ENCODE peak calls at places on chromosomes 11 and 22, in nine cellular contexts. C is adrenal gland, F is OCI-LY7, U is DND-41, X is left ventricle myocardium inferior, S is astrocyte of the spinal cord, I is WTC11, H is brain microvascular endothelial cell, D is lower leg skin. Q is an unnamed sample.

GRCh38 chr11:10807629-10808552 is 835 bp downstream of the EIF4G2 start:
- DNase-seq in D (peak; percentile 94), S (peak; percentile 51), X (peak; percentile 71), I (peak; percentile 31), C (peak; percentile 69), H (peak; percentile 26), U (peak; percentile 69), F (peak; percentile 63), Q (peak; percentile 71)

GRCh38 chr11:35029979-35030378 is 109.0 kb upstream of the CD44 start:
- DNase-seq in X (no peak), I (no peak), F (no peak), D (no peak), U (no peak), H (peak; percentile 66), S (peak; percentile 80), C (peak; percentile 9), Q (no peak)

GRCh38 chr11:72735495-72736027 is 16.6 kb downstream of the ARAP1 start:
- DNase-seq in C (peak; percentile 47), S (peak; percentile 44), D (no peak), I (no peak), H (peak; percentile 48), X (peak; percentile 57), U (no peak), F (no peak), Q (no peak)

GRCh38 chr11:131198646-131199285 is 171.6 kb upstream of the NTM start:
- DNase-seq in U (no peak), I (no peak), D (no peak), H (no peak), X (no peak), F (no peak), C (no peak), S (no peak), Q (no peak)

GRCh38 chr11:95108159-95108611 is 18.5 kb downstream of the ENDOD1 start:
- DNase-seq in I (no peak), F (no peak), X (peak; percentile 24), C (peak; percentile 70), H (peak; percentile 83), U (no peak), S (peak; percentile 79), D (no peak), Q (no peak)

GRCh38 chr11:108632041-108632440 is 32.8 kb upstream of the DDX10 start:
- DNase-seq in S (no peak), C (no peak), I (no peak), U (no peak), H (no peak), D (no peak), X (no peak), F (no peak), Q (no peak)

GRCh38 chr11:20754957-20755356 is 85.6 kb downstream of the NELL1 start:
- DNase-seq in F (peak; percentile 0), D (no peak), H (no peak), I (peak; percentile 52), C (no peak), U (no peak), S (no peak), X (no peak), Q (no peak)

GRCh38 chr11:19592842-19593241 is 119.8 kb upstream of the NAV2 start:
- DNase-seq in C (no peak), S (no peak), F (no peak), U (no peak), D (peak; percentile 13), I (no peak), X (no peak), H (no peak), Q (no peak)

GRCh38 chr11:60923800-60924109 is 505 bp upstream of the TMEM132A start:
- DNase-seq in U (no peak), F (no peak), X (no peak), I (no peak), S (no peak), D (no peak), C (no peak), H (no peak), Q (no peak)

GRCh38 chr11:13983081-13983751 is 20.7 kb downstream of the SPON1 start:
- DNase-seq in F (no peak), I (no peak), S (peak; percentile 33), U (no peak), D (no peak), H (no peak), C (no peak), X (no peak), Q (no peak)

GRCh38 chr22:25159028-25159427 is 40.6 kb upstream of the CRYBB3 start:
- DNase-seq in H (peak; percentile 9), C (peak; percentile 69), U (no peak), S (peak; percentile 33), X (no peak), F (no peak), I (no peak), D (no peak), Q (no peak)

GRCh38 chr11:67646535-67647336 is 3.8 kb downstream of the ACY3 start:
- DNase-seq in D (peak; percentile 82), F (peak; percentile 94), H (no peak), C (no peak), U (peak; percentile 71), I (no peak), X (no peak), S (no peak), Q (no peak)

GRCh38 chr22:23565942-23566715 is 14.0 kb downstream of the IGLL1 start:
- DNase-seq in U (peak; percentile 59), X (no peak), H (no peak), I (peak; percentile 34), C (no peak), F (no peak), D (no peak), S (no peak), Q (no peak)

GRCh38 chr22:35150163-35151107 is 84.5 kb downstream of the ISX start:
- DNase-seq in H (peak; percentile 51), S (peak; percentile 13), D (peak; percentile 88), C (peak; percentile 55), X (peak; percentile 52), F (peak; percentile 67), I (peak; percentile 89), U (peak; percentile 67), Q (peak; percentile 63)

GRCh38 chr22:42581762-42582716 is 28.3 kb downstream of the SERHL2 start:
- DNase-seq in S (peak; percentile 50), X (peak; percentile 86), D (peak; percentile 95), U (peak; percentile 88), H (peak; percentile 41), I (peak; percentile 75), F (peak; percentile 89), C (peak; percentile 84), Q (peak; percentile 77)

GRCh38 chr11:105609341-105609781 is 512 bp upstream of the GRIA4 start:
- DNase-seq in F (no peak), I (peak; percentile 38), H (peak; percentile 28), X (no peak), U (peak; percentile 7), S (peak; percentile 25), C (no peak), D (no peak), Q (no peak)

GRCh38 chr11:125455851-125456250 is 40.2 kb downstream of the FEZ1 start:
- DNase-seq in C (no peak), X (no peak), H (no peak), U (no peak), F (no peak), I (no peak), S (no peak), D (no peak), Q (no peak)

GRCh38 chr11:122020902-122021301 is 95.1 kb downstream of the BLID start:
- DNase-seq in S (no peak), H (peak; percentile 32), D (no peak), F (peak; percentile 4), C (no peak), U (no peak), I (no peak), X (no peak), Q (no peak)

GRCh38 chr11:926341-926916 is 759 bp downstream of the AP2A2 start:
- DNase-seq in U (no peak), H (peak; percentile 37), C (peak; percentile 73), X (no peak), F (no peak), S (peak; percentile 49), D (no peak), I (no peak), Q (peak; percentile 75)

GRCh38 chr11:96366024-96366423 is 23.0 kb upstream of the MAML2 start:
- DNase-seq in U (no peak), S (no peak), X (no peak), H (no peak), I (no peak), C (no peak), D (no peak), F (no peak), Q (no peak)
- TF ChIP-seq CTCF in U (no peak), S (no peak), X (no peak), H (no peak), I (no peak), C (no peak), D (no peak), F (no peak), Q (no peak)

GRCh38 chr11:116657842-116658825 is 114.7 kb downstream of the BUD13 start:
- DNase-seq in H (no peak), C (no peak), U (no peak), S (no peak), I (no peak), D (peak; percentile 49), F (no peak), X (no peak), Q (no peak)

GRCh38 chr11:116665523-116665922 is 107.3 kb downstream of the BUD13 start:
- DNase-seq in F (no peak), C (no peak), H (no peak), D (no peak), I (no peak), X (no peak), U (no peak), S (no peak), Q (no peak)

GRCh38 chr11:116658876-116659535 is 113.8 kb downstream of the BUD13 start:
- DNase-seq in X (no peak), H (no peak), S (no peak), U (no peak), C (no peak), F (no peak), D (peak; percentile 68), I (no peak), Q (no peak)

GRCh38 chr11:116660011-116660410 is 112.8 kb downstream of the BUD13 start:
- DNase-seq in F (no peak), C (no peak), U (no peak), H (no peak), D (peak; percentile 54), I (no peak), S (no peak), X (no peak), Q (no peak)

GRCh38 chr11:116661056-116661455 is 111.7 kb downstream of the BUD13 start:
- DNase-seq in I (no peak), S (no peak), X (no peak), D (peak; percentile 29), U (no peak), H (no peak), C (no peak), F (no peak), Q (no peak)
- TF ChIP-seq CTCF in I (no peak), S (no peak), X (no peak), D (no peak), U (no peak), H (no peak), C (no peak), F (no peak), Q (no peak)

GRCh38 chr11:65422104-65422632 is 430 bp upstream of the NEAT1 start:
- DNase-seq in U (peak; percentile 97), F (peak; percentile 93), C (peak; percentile 98), I (peak; percentile 96), H (peak; percentile 94), S (peak; percentile 98), X (peak; percentile 99), D (peak; percentile 99), Q (peak; percentile 98)
- TF ChIP-seq CTCF in U (no peak), F (peak; percentile 26), C (no peak), I (no peak), H (no peak), S (no peak), X (no peak), D (no peak), Q (no peak)

GRCh38 chr22:50576070-50576469 is 2.2 kb downstream of the CPT1B start:
- DNase-seq in S (peak; percentile 17), I (peak; percentile 41), D (no peak), H (peak; percentile 12), F (no peak), C (peak; percentile 28), U (no peak), X (no peak), Q (no peak)
- TF ChIP-seq CTCF in S (peak; percentile 49), I (peak; percentile 16), D (no peak), H (peak; percentile 67), F (peak; percentile 29), C (peak; percentile 24), U (no peak), X (peak; percentile 54), Q (peak; percentile 43)